ENCODE peak calls at places on chromosome 16, in five cellular contexts. F is WTC11, I is H1, Z is K562, P is GM12878. N is an unnamed sample.

GRCh38 chr16:20268409-20268808 is 58.9 kb downstream of the GP2 start:
- DNase-seq in F (no peak), I (no peak), Z (no peak), P (no peak), N (no peak)

GRCh38 chr16:11757671-11758545 is 15.3 kb upstream of the TXNDC11 start:
- DNase-seq in F (no peak), I (no peak), Z (no peak), P (no peak), N (peak)

GRCh38 chr16:27245276-27246231 is 23.0 kb downstream of the NSMCE1 start:
- DNase-seq in F (no peak), I (no peak), Z (peak), P (no peak), N (no peak)

GRCh38 chr16:68357521-68357922 is 46.7 kb downstream of the PRMT7 start:
- DNase-seq in F (no peak), I (no peak), Z (no peak), P (no peak), N (no peak)

GRCh38 chr16:88726408-88726749 is 20.1 kb downstream of the CTU2 start:
- DNase-seq in F (no peak), I (no peak), Z (no peak), P (no peak), N (no peak)

GRCh38 chr16:84367297-84367680 is 1.0 kb upstream of the ATP2C2 start:
- DNase-seq in F (no peak), I (no peak), Z (no peak), P (no peak), N (no peak)

GRCh38 chr16:29825145-29826044 is 5.1 kb downstream of the MVP start:
- DNase-seq in F (no peak), I (no peak), Z (peak), P (no peak), N (no peak)

GRCh38 chr16:67151431-67152097 is 766 bp upstream of the B3GNT9 start:
- DNase-seq in F (no peak), I (no peak), Z (no peak), P (no peak), N (no peak)

GRCh38 chr16:51150894-51151320 is at the start of gene SALL1:
- DNase-seq in F (no peak), I (no peak), Z (no peak), P (no peak), N (no peak)

GRCh38 chr16:719815-720506 is 985 bp upstream of the ANTKMT start:
- DNase-seq in F (no peak), I (no peak), Z (no peak), P (no peak), N (peak)

DNA sequence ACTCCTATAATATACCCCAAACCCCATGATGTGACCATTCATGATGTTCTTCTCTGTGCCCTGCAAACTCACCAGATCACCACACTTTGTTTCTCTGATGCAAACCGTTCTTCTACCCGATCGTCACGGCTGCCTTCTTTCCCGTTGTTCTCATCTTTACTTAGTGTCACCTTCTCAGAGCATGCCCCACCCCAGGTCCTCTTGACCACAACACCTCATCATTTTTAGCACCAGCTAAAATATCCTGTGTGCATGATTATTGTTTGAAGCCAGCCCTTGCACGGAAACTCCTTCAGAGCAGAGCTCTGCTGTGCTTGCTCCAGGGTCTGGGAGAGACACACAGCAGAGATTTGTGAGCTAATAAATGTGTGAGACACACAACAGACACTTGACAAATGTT is 38.9 kb upstream of the CREBBP start:
- DNase-seq in F (no peak), I (no peak), Z (no peak), P (no peak), N (no peak)
- TF ChIP-seq ATF2 in F (no peak), I (no peak), Z (no peak), P (no peak), N (no peak)

DNA sequence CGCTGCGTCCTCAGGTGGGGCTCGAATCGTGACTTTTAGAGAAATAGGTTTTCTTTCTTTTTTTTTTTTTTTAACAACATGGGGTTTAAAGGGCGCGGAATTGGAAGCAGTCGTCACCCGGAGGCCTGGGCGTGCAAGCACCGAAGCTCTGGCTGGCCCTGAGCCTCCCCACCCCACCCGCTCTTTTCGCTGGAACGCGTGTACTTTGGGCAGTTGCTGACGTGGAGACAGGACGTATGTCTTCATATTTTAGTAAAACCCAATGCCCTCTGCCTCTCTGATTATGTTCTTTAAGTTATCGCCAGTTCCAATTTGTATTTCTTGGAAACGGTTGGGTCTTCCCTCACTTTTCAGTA is 552 bp upstream of the C16orf95 start:
- DNase-seq in F (no peak), I (no peak), Z (no peak), P (no peak), N (peak)
- TF ChIP-seq ATF2 in F (no peak), I (no peak), Z (no peak), P (no peak), N (no peak)

GRCh38 chr16:79767597-79768280 is 167.2 kb upstream of the MAF start:
- DNase-seq in F (peak), I (no peak), Z (no peak), P (no peak), N (peak)

GRCh38 chr16:79768594-79768993 is 168.1 kb upstream of the MAF start:
- DNase-seq in F (no peak), I (no peak), Z (no peak), P (no peak), N (no peak)

GRCh38 chr16:79772028-79772427 is 171.5 kb upstream of the MAF start:
- DNase-seq in F (no peak), I (no peak), Z (no peak), P (no peak), N (no peak)

GRCh38 chr16:79769320-79770243 is 169.0 kb upstream of the MAF start:
- DNase-seq in F (no peak), I (no peak), Z (no peak), P (no peak), N (no peak)

GRCh38 chr16:79770244-79771064 is 169.9 kb upstream of the MAF start:
- DNase-seq in F (peak), I (peak), Z (peak), P (peak), N (peak)
- TF ChIP-seq ATF2 in F (no peak), I (no peak), Z (no peak), P (no peak), N (no peak)

GRCh38 chr16:23060458-23061320 is 88.6 kb downstream of the USP31 start:
- DNase-seq in F (peak), I (peak), Z (peak), P (peak), N (peak)
- TF ChIP-seq ATF2 in F (no peak), I (no peak), Z (no peak), P (no peak), N (no peak)

DNA sequence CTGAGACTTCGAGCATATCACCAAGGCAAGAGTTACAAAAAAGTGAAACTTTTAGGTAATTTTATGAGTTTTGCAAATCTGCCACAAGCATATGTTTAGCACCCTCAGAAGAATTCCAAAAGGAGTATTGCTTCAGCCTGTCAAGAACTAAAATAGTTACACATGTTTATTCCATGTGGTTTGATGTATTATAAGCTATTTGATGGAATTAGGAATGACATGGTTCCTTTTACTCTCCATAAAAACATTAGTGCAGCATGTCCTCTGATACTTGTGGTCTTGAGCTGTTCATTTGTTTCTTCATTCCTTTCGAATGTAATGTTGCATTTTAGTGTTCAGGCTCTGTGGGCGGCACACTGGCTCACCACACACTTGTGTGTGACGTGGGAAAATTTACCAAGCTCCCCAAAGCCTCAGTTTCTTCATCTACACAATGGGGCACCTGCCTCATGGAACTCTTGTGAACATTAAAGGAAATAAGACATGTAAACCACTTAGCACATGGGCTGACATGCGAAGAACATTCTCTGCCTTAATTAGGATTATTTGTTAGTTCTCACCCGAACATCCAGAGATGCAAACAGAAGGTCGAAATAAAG is 204.2 kb upstream of the FOXF1 start:
- DNase-seq in F (no peak), I (no peak), Z (no peak), P (no peak), N (no peak)
- TF ChIP-seq ATF2 in F (no peak), I (no peak), Z (no peak), P (no peak), N (no peak)

DNA sequence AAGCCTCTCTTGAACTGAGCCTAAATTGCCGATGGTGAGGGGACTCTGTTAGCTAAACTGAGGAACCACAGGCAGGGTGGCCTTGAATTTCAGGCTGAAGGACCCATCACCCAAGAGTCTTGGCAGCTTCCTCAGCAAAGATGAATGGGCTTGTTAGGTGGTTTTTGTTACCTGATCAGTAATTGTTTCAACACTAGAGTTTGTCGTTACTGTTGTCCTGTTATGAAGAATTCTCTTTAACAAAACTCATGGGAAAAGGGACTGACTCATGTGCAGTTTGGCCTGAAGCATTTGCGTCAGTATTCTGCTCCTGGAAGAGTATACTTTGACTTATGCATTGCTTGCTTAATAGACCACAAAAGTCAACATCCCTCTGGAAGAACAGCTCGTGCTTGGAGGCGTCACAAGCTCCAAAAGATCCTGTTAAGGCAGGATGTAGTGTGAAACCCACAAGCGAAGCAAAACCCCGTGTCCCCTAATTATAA is 206.0 kb downstream of the IRX3 start:
- DNase-seq in F (no peak), I (no peak), Z (no peak), P (no peak), N (peak)
- TF ChIP-seq ATF2 in F (no peak), I (no peak), Z (no peak), P (no peak), N (peak)

GRCh38 chr16:86669285-86669805 is 91.0 kb downstream of the FOXL1 start:
- DNase-seq in F (no peak), I (no peak), Z (no peak), P (no peak), N (no peak)

GRCh38 chr16:86667035-86667434 is 88.7 kb downstream of the FOXL1 start:
- DNase-seq in F (no peak), I (no peak), Z (no peak), P (no peak), N (no peak)

GRCh38 chr16:86665929-86666328 is 87.6 kb downstream of the FOXL1 start:
- DNase-seq in F (no peak), I (no peak), Z (no peak), P (no peak), N (no peak)

GRCh38 chr16:86669937-86670772 is 91.8 kb downstream of the FOXL1 start:
- DNase-seq in F (no peak), I (no peak), Z (no peak), P (no peak), N (no peak)

GRCh38 chr16:86668136-86668535 is 89.8 kb downstream of the FOXL1 start:
- DNase-seq in F (peak), I (no peak), Z (no peak), P (no peak), N (no peak)
- TF ChIP-seq ATF2 in F (no peak), I (no peak), Z (no peak), P (no peak), N (no peak)

GRCh38 chr16:25823891-25824290 is 132.1 kb downstream of the HS3ST4 start:
- DNase-seq in F (no peak), I (no peak), Z (no peak), P (no peak), N (no peak)
- TF ChIP-seq ATF2 in F (no peak), I (no peak), Z (no peak), P (no peak), N (no peak)